ENCODE peak calls at places on chromosomes 6 and 20, in seven cellular contexts. N, R, Y, T, U, W and L are unnamed samples.

GRCh38 chr6:44464527-44465310 is 77.2 kb downstream of the CDC5L start:
- DNase-seq in R (no peak), N (no peak), T (peak; percentile 34), W (no peak), U (no peak), Y (peak; percentile 56), L (no peak)

GRCh38 chr6:15434263-15434662 is 188.4 kb downstream of the JARID2 start:
- DNase-seq in W (no peak), R (peak; percentile 38), T (no peak), N (no peak), U (no peak), Y (no peak), L (no peak)

GRCh38 chr6:125991653-125992052 is 5.3 kb downstream of the TRMT11 start:
- DNase-seq in T (no peak), W (no peak), N (no peak), Y (no peak), R (no peak), U (no peak), L (no peak)

GRCh38 chr6:121443953-121444590 is 8.6 kb downstream of the GJA1 start:
- DNase-seq in T (peak; percentile 45), Y (no peak), R (no peak), N (peak; percentile 39), U (no peak), W (no peak), L (no peak)

GRCh38 chr6:73394577-73395354 is at the start of gene DDX43:
- DNase-seq in T (peak; percentile 68), Y (no peak), W (no peak), R (peak; percentile 94), N (peak; percentile 28), U (peak; percentile 26), L (no peak)

GRCh38 chr6:170277893-170278742 is 12.8 kb downstream of the DLL1 start:
- DNase-seq in U (no peak), R (no peak), N (no peak), W (no peak), T (no peak), Y (no peak), L (no peak)

GRCh38 chr20:64079273-64080012 is at the start of gene RGS19:
- DNase-seq in N (peak; percentile 88), T (peak; percentile 44), U (peak; percentile 46), W (peak; percentile 60), R (peak; percentile 90), Y (no peak), L (peak; percentile 92)

GRCh38 chr20:32463642-32464400 is 105.7 kb downstream of the ASXL1 start:
- DNase-seq in U (no peak), Y (no peak), T (no peak), R (no peak), N (no peak), W (peak; percentile 58), L (no peak)

GRCh38 chr6:81465859-81466258 is 286.6 kb downstream of the TENT5A start:
- DNase-seq in R (peak; percentile 4), T (peak; percentile 53), N (no peak), W (no peak), Y (no peak), U (peak; percentile 30), L (no peak)

GRCh38 chr6:49541210-49541724 is 9.2 kb upstream of the C6orf141 start:
- DNase-seq in R (no peak), U (peak; percentile 74), Y (peak; percentile 81), T (peak; percentile 93), W (no peak), N (no peak), L (no peak)

GRCh38 chr6:3294921-3295871 is 36.4 kb downstream of the PSMG4 start:
- DNase-seq in W (no peak), T (no peak), U (no peak), R (no peak), N (no peak), Y (no peak), L (no peak)
- TF ChIP-seq CTCF in W (peak; percentile 38), T (no peak), U (no peak), R (no peak), N (no peak), Y (peak; percentile 44), L (peak; percentile 29)

GRCh38 chr20:51562334-51563140 is 20.0 kb upstream of the NFATC2 start:
- DNase-seq in R (no peak), T (peak; percentile 95), Y (peak; percentile 88), W (peak; percentile 57), U (peak; percentile 97), N (peak; percentile 91), L (peak; percentile 36)
- TF ChIP-seq CTCF in R (no peak), T (no peak), Y (peak; percentile 20), W (no peak), U (no peak), N (no peak), L (no peak)

GRCh38 chr20:52060794-52061714 is 130.5 kb downstream of the ZFP64 start:
- DNase-seq in W (no peak), N (no peak), R (no peak), Y (no peak), U (peak; percentile 26), T (peak; percentile 22), L (no peak)
- TF ChIP-seq CTCF in W (peak; percentile 48), N (peak; percentile 30), R (no peak), Y (peak; percentile 53), U (peak; percentile 50), T (peak; percentile 8), L (no peak)

GRCh38 chr20:1802385-1803215 is 92.6 kb upstream of the SIRPA start:
- DNase-seq in Y (no peak), T (peak; percentile 66), U (peak; percentile 70), W (peak; percentile 64), N (peak; percentile 74), R (peak; percentile 52), L (peak; percentile 70)
- TF ChIP-seq CTCF in Y (peak; percentile 66), T (peak; percentile 68), U (peak; percentile 68), W (peak; percentile 67), N (peak; percentile 58), R (peak; percentile 50), L (peak; percentile 82)

DNA sequence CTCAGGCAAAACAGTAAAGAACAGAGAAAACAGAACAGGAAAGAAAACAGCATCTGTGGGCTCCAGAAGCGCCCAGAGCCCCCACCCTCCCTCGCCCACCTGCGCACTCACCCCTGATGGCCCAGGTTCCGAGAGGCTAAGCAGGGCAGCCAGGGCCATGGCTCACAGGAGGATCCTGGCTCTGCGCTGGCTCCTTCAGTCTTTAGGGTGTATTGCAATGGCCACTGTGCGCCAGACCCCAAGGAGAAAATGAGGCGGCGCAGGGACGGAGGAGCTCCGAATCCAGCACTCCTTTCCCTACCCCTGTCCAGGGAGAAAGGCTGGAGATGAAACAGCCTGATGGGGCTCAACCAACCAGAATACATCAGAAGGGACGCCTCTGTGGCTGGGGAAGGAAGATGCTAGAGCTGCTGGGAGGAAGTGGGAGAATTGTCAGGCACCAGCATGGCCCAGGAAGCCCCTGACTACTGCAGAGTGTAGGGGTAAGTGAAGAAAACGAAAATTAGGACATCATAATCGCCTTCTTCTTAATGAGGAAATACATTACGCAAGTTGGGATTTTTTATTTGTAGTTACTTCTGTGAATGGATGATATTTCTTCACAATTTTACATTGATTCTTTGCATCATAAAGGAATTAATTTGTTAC is 49.0 kb downstream of the COL11A2 start:
- DNase-seq in N (no peak), W (no peak), Y (no peak), U (no peak), T (no peak), R (no peak), L (no peak)
- TF ChIP-seq CTCF in N (no peak), W (peak; percentile 23), Y (no peak), U (peak; percentile 16), T (no peak), R (peak; percentile 17), L (no peak)

DNA sequence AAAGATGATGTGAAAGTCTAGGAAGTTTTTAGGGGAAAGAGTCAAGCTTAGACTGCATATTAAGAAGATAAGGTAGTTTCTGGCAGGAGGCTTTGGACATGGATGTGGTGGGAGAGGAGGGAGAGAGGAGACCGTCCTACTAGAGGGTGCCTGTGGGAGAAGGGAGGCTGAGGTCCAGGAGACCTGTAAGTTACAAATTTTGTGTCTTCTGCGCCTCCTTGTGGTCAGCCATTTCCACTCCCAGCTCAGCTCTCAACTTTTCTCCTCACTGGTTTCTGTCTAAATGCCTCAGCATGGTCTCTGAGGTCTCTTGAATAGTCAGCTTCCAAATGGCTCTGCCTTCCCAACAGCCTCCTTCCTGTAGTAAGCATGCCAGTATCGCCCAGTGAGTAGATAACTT is 193.4 kb downstream of the UNC5CL start:
- DNase-seq in R (peak; percentile 50), N (peak; percentile 20), W (peak; percentile 57), U (peak; percentile 35), T (peak; percentile 44), Y (no peak), L (peak; percentile 22)
- TF ChIP-seq CTCF in R (peak; percentile 68), N (peak; percentile 52), W (peak; percentile 71), U (peak; percentile 72), T (peak; percentile 71), Y (peak; percentile 82), L (peak; percentile 55)

DNA sequence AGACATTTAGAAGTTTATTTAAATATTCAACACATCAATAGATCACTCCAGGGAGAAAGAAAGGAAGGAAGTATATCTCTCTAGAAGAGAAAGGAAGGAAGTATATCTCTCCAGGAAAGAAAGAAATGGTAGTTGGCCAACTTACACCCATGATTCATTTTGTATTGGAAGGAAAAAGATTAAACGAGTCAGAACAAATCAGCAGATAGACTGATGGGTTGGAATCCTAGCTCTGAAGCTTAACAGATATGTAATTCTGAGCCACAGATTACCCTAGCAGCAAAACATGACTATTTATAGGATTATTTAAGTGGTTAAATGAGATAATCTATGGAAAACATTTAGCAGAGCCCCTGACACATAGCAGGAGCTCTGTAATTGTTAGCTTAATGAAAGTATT is 27.1 kb downstream of the COL12A1 start:
- DNase-seq in U (no peak), T (no peak), N (no peak), R (no peak), W (no peak), Y (no peak), L (no peak)
- TF ChIP-seq CTCF in U (no peak), T (no peak), N (no peak), R (no peak), W (no peak), Y (no peak), L (no peak)

DNA sequence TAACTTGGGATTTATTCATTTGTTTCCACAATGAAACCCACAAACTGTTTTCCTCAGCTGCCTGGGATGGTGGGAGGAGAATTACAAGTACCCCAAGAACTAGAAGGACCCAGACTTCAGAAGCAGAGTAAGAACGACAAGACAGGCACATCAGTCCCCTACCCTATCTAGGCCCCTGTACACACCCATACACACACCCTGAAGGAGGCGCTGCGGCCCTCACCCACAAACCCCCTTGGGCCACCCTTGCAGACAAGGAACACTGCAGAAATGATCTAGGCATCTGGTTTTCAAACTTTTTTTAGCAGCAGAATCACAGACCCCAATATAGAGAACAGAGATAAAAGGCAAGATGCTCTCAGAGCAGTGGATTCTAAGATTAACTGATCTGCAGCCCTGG is 55.0 kb downstream of the TRERF1 start:
- DNase-seq in U (no peak), T (no peak), Y (no peak), R (no peak), N (no peak), W (no peak), L (no peak)
- TF ChIP-seq CTCF in U (no peak), T (no peak), Y (no peak), R (no peak), N (no peak), W (no peak), L (no peak)